ENCODE peak calls at places on chromosomes 4 and X, in ten cellular contexts. One of them, this sample, is unnamed.

GRCh38 chrX:386768-387575 is at the start of gene PPP2R3B:
- DNase-seq in left lung: peak
- DNase-seq in GF-D8: no peak
- DNase-seq in activated gamma-delta T cell treated with Interleukin-2 at 50 U/mL for 16 hours: peak
- DNase-seq in caudate nucleus: no peak
- DNase-seq in GM04504: peak
- DNase-seq in astrocyte of the spinal cord: peak
- DNase-seq in prostate gland: peak
- DNase-seq in amniotic stem cell: no peak
- DNase-seq in EL: peak
- DNase-seq in this sample: no peak

GRCh38 chr4:11412211-11412610 is 16.5 kb downstream of the HS3ST1 start:
- DNase-seq in GM04504: no peak
- DNase-seq in activated gamma-delta T cell treated with Interleukin-2 at 50 U/mL for 16 hours: no peak
- DNase-seq in EL: no peak
- DNase-seq in prostate gland: no peak
- DNase-seq in left lung: no peak
- DNase-seq in amniotic stem cell: no peak
- DNase-seq in astrocyte of the spinal cord: no peak
- DNase-seq in caudate nucleus: no peak
- DNase-seq in GF-D8: no peak
- DNase-seq in this sample: no peak

GRCh38 chr4:30722092-30722915 is 2.1 kb downstream of the PCDH7 start:
- DNase-seq in EL: no peak
- DNase-seq in GM04504: no peak
- DNase-seq in activated gamma-delta T cell treated with Interleukin-2 at 50 U/mL for 16 hours: no peak
- DNase-seq in caudate nucleus: peak
- DNase-seq in GF-D8: no peak
- DNase-seq in left lung: peak
- DNase-seq in astrocyte of the spinal cord: no peak
- DNase-seq in amniotic stem cell: no peak
- DNase-seq in prostate gland: no peak
- DNase-seq in this sample: no peak

GRCh38 chr4:39348371-39349265 is 17.5 kb downstream of the RFC1 start:
- DNase-seq in GF-D8: no peak
- DNase-seq in left lung: no peak
- DNase-seq in astrocyte of the spinal cord: peak
- DNase-seq in activated gamma-delta T cell treated with Interleukin-2 at 50 U/mL for 16 hours: no peak
- DNase-seq in amniotic stem cell: peak
- DNase-seq in caudate nucleus: no peak
- DNase-seq in GM04504: no peak
- DNase-seq in prostate gland: no peak
- DNase-seq in EL: peak
- DNase-seq in this sample: no peak

GRCh38 chr4:56240554-56241190 is 146.6 kb downstream of the AASDH start:
- DNase-seq in left lung: no peak
- DNase-seq in amniotic stem cell: no peak
- DNase-seq in caudate nucleus: no peak
- DNase-seq in GF-D8: no peak
- DNase-seq in activated gamma-delta T cell treated with Interleukin-2 at 50 U/mL for 16 hours: no peak
- DNase-seq in astrocyte of the spinal cord: peak
- DNase-seq in prostate gland: no peak
- DNase-seq in EL: no peak
- DNase-seq in GM04504: no peak
- DNase-seq in this sample: no peak

GRCh38 chr4:108774809-108775530 is 12.1 kb upstream of the ETNPPL start:
- DNase-seq in GF-D8: no peak
- DNase-seq in prostate gland: peak
- DNase-seq in EL: no peak
- DNase-seq in amniotic stem cell: no peak
- DNase-seq in astrocyte of the spinal cord: no peak
- DNase-seq in left lung: peak
- DNase-seq in activated gamma-delta T cell treated with Interleukin-2 at 50 U/mL for 16 hours: no peak
- DNase-seq in GM04504: no peak
- DNase-seq in caudate nucleus: peak
- DNase-seq in this sample: no peak

GRCh38 chr4:152079543-152080293 is 318.9 kb upstream of the GATB start:
- DNase-seq in EL: no peak
- DNase-seq in left lung: no peak
- DNase-seq in caudate nucleus: no peak
- DNase-seq in astrocyte of the spinal cord: no peak
- DNase-seq in GF-D8: no peak
- DNase-seq in prostate gland: no peak
- DNase-seq in activated gamma-delta T cell treated with Interleukin-2 at 50 U/mL for 16 hours: peak
- DNase-seq in GM04504: no peak
- DNase-seq in amniotic stem cell: no peak
- DNase-seq in this sample: no peak

GRCh38 chrX:118220509-118220908 is 103.9 kb upstream of the KLHL13 start:
- DNase-seq in caudate nucleus: no peak
- DNase-seq in activated gamma-delta T cell treated with Interleukin-2 at 50 U/mL for 16 hours: no peak
- DNase-seq in amniotic stem cell: no peak
- DNase-seq in EL: no peak
- DNase-seq in GM04504: no peak
- DNase-seq in left lung: no peak
- DNase-seq in prostate gland: no peak
- DNase-seq in astrocyte of the spinal cord: no peak
- DNase-seq in GF-D8: no peak
- DNase-seq in this sample: no peak

GRCh38 chr4:147326581-147326980 is 154.3 kb upstream of the EDNRA start:
- DNase-seq in GM04504: no peak
- DNase-seq in prostate gland: no peak
- DNase-seq in activated gamma-delta T cell treated with Interleukin-2 at 50 U/mL for 16 hours: no peak
- DNase-seq in astrocyte of the spinal cord: peak
- DNase-seq in EL: peak
- DNase-seq in caudate nucleus: no peak
- DNase-seq in GF-D8: no peak
- DNase-seq in amniotic stem cell: no peak
- DNase-seq in left lung: no peak
- DNase-seq in this sample: no peak

GRCh38 chrX:87517571-87518141 is at the start of gene KLHL4:
- DNase-seq in GM04504: no peak
- DNase-seq in activated gamma-delta T cell treated with Interleukin-2 at 50 U/mL for 16 hours: no peak
- DNase-seq in GF-D8: no peak
- DNase-seq in left lung: no peak
- DNase-seq in astrocyte of the spinal cord: peak
- DNase-seq in amniotic stem cell: no peak
- DNase-seq in caudate nucleus: peak
- DNase-seq in EL: no peak
- DNase-seq in prostate gland: no peak
- DNase-seq in this sample: no peak

GRCh38 chrX:41789374-41789773 is 65.4 kb downstream of the GPR82 start:
- DNase-seq in astrocyte of the spinal cord: no peak
- DNase-seq in GF-D8: no peak
- DNase-seq in activated gamma-delta T cell treated with Interleukin-2 at 50 U/mL for 16 hours: no peak
- DNase-seq in amniotic stem cell: no peak
- DNase-seq in EL: no peak
- DNase-seq in left lung: no peak
- DNase-seq in GM04504: no peak
- DNase-seq in caudate nucleus: no peak
- DNase-seq in prostate gland: no peak
- DNase-seq in this sample: no peak

GRCh38 chrX:2819345-2820130 is 9.2 kb upstream of the GYG2 start:
- DNase-seq in caudate nucleus: no peak
- DNase-seq in amniotic stem cell: no peak
- DNase-seq in left lung: no peak
- DNase-seq in prostate gland: no peak
- DNase-seq in activated gamma-delta T cell treated with Interleukin-2 at 50 U/mL for 16 hours: no peak
- DNase-seq in EL: no peak
- DNase-seq in GM04504: no peak
- DNase-seq in astrocyte of the spinal cord: peak
- DNase-seq in GF-D8: no peak
- DNase-seq in this sample: no peak

GRCh38 chr4:173264245-173264959 is 69.8 kb downstream of the HMGB2 start:
- DNase-seq in GM04504: no peak
- DNase-seq in GF-D8: peak
- DNase-seq in EL: peak
- DNase-seq in caudate nucleus: no peak
- DNase-seq in amniotic stem cell: no peak
- DNase-seq in prostate gland: no peak
- DNase-seq in activated gamma-delta T cell treated with Interleukin-2 at 50 U/mL for 16 hours: no peak
- DNase-seq in left lung: no peak
- DNase-seq in astrocyte of the spinal cord: peak
- DNase-seq in this sample: peak

GRCh38 chr4:95165926-95166524 is 382.7 kb downstream of the UNC5C start:
- DNase-seq in left lung: no peak
- DNase-seq in caudate nucleus: peak
- DNase-seq in activated gamma-delta T cell treated with Interleukin-2 at 50 U/mL for 16 hours: no peak
- DNase-seq in amniotic stem cell: peak
- DNase-seq in GF-D8: peak
- DNase-seq in GM04504: peak
- DNase-seq in EL: peak
- DNase-seq in prostate gland: peak
- DNase-seq in astrocyte of the spinal cord: peak
- DNase-seq in this sample: peak

GRCh38 chr4:67714248-67714583 is 13.3 kb upstream of the UBA6 start:
- DNase-seq in activated gamma-delta T cell treated with Interleukin-2 at 50 U/mL for 16 hours: no peak
- DNase-seq in GM04504: no peak
- DNase-seq in GF-D8: no peak
- DNase-seq in caudate nucleus: no peak
- DNase-seq in astrocyte of the spinal cord: no peak
- DNase-seq in EL: no peak
- DNase-seq in prostate gland: no peak
- DNase-seq in left lung: no peak
- DNase-seq in amniotic stem cell: no peak
- DNase-seq in this sample: no peak

GRCh38 chr4:5968246-5968645 is 50.0 kb downstream of the C4orf50 start:
- DNase-seq in GM04504: no peak
- DNase-seq in amniotic stem cell: no peak
- DNase-seq in GF-D8: no peak
- DNase-seq in activated gamma-delta T cell treated with Interleukin-2 at 50 U/mL for 16 hours: no peak
- DNase-seq in EL: no peak
- DNase-seq in left lung: no peak
- DNase-seq in caudate nucleus: no peak
- DNase-seq in astrocyte of the spinal cord: no peak
- DNase-seq in prostate gland: no peak
- DNase-seq in this sample: no peak

GRCh38 chr4:150593996-150594395 is 12.0 kb downstream of the MAB21L2 start:
- DNase-seq in amniotic stem cell: no peak
- DNase-seq in left lung: no peak
- DNase-seq in EL: no peak
- DNase-seq in astrocyte of the spinal cord: no peak
- DNase-seq in activated gamma-delta T cell treated with Interleukin-2 at 50 U/mL for 16 hours: no peak
- DNase-seq in GM04504: no peak
- DNase-seq in prostate gland: no peak
- DNase-seq in caudate nucleus: no peak
- DNase-seq in GF-D8: no peak
- DNase-seq in this sample: no peak

GRCh38 chr4:112747035-112747434 is 110.1 kb downstream of the LARP7 start:
- DNase-seq in activated gamma-delta T cell treated with Interleukin-2 at 50 U/mL for 16 hours: no peak
- DNase-seq in left lung: no peak
- DNase-seq in astrocyte of the spinal cord: no peak
- DNase-seq in amniotic stem cell: no peak
- DNase-seq in prostate gland: no peak
- DNase-seq in EL: peak
- DNase-seq in GF-D8: no peak
- DNase-seq in caudate nucleus: no peak
- DNase-seq in GM04504: no peak
- DNase-seq in this sample: no peak

GRCh38 chrX:11427082-11428033 is 134.1 kb downstream of the AMELX start:
- DNase-seq in left lung: peak
- DNase-seq in GM04504: no peak
- DNase-seq in EL: no peak
- DNase-seq in astrocyte of the spinal cord: no peak
- DNase-seq in activated gamma-delta T cell treated with Interleukin-2 at 50 U/mL for 16 hours: no peak
- DNase-seq in caudate nucleus: no peak
- DNase-seq in amniotic stem cell: no peak
- DNase-seq in prostate gland: peak
- DNase-seq in GF-D8: no peak
- DNase-seq in this sample: no peak

GRCh38 chr4:7154351-7154981 is 37.9 kb upstream of the SORCS2 start:
- DNase-seq in EL: no peak
- DNase-seq in activated gamma-delta T cell treated with Interleukin-2 at 50 U/mL for 16 hours: no peak
- DNase-seq in caudate nucleus: no peak
- DNase-seq in GF-D8: no peak
- DNase-seq in GM04504: no peak
- DNase-seq in astrocyte of the spinal cord: no peak
- DNase-seq in amniotic stem cell: no peak
- DNase-seq in prostate gland: no peak
- DNase-seq in left lung: no peak
- DNase-seq in this sample: no peak

GRCh38 chrX:49879656-49880277 is 483 bp downstream of the USP27X start:
- DNase-seq in left lung: no peak
- DNase-seq in astrocyte of the spinal cord: no peak
- DNase-seq in activated gamma-delta T cell treated with Interleukin-2 at 50 U/mL for 16 hours: no peak
- DNase-seq in GM04504: no peak
- DNase-seq in GF-D8: no peak
- DNase-seq in amniotic stem cell: no peak
- DNase-seq in prostate gland: no peak
- DNase-seq in EL: peak
- DNase-seq in caudate nucleus: no peak
- DNase-seq in this sample: no peak

GRCh38 chrX:118286066-118286758 is 59.7 kb upstream of the WDR44 start:
- DNase-seq in activated gamma-delta T cell treated with Interleukin-2 at 50 U/mL for 16 hours: no peak
- DNase-seq in prostate gland: no peak
- DNase-seq in GM04504: no peak
- DNase-seq in astrocyte of the spinal cord: no peak
- DNase-seq in GF-D8: no peak
- DNase-seq in caudate nucleus: no peak
- DNase-seq in amniotic stem cell: no peak
- DNase-seq in left lung: no peak
- DNase-seq in EL: no peak
- DNase-seq in this sample: no peak

GRCh38 chrX:153349952-153350351 is 16.0 kb downstream of the ZNF275 start:
- DNase-seq in astrocyte of the spinal cord: no peak
- DNase-seq in prostate gland: no peak
- DNase-seq in left lung: no peak
- DNase-seq in GM04504: no peak
- DNase-seq in amniotic stem cell: no peak
- DNase-seq in caudate nucleus: no peak
- DNase-seq in GF-D8: no peak
- DNase-seq in activated gamma-delta T cell treated with Interleukin-2 at 50 U/mL for 16 hours: no peak
- DNase-seq in EL: peak
- DNase-seq in this sample: no peak

GRCh38 chr4:56129431-56129861 is 180.7 kb downstream of the CEP135 start:
- DNase-seq in astrocyte of the spinal cord: no peak
- DNase-seq in GM04504: no peak
- DNase-seq in GF-D8: no peak
- DNase-seq in prostate gland: no peak
- DNase-seq in activated gamma-delta T cell treated with Interleukin-2 at 50 U/mL for 16 hours: no peak
- DNase-seq in EL: no peak
- DNase-seq in amniotic stem cell: no peak
- DNase-seq in left lung: no peak
- DNase-seq in caudate nucleus: no peak
- DNase-seq in this sample: peak

GRCh38 chrX:150581093-150581775 is 12.8 kb downstream of the MTM1 start:
- DNase-seq in left lung: no peak
- DNase-seq in caudate nucleus: no peak
- DNase-seq in astrocyte of the spinal cord: peak
- DNase-seq in prostate gland: no peak
- DNase-seq in GM04504: peak
- DNase-seq in EL: peak
- DNase-seq in amniotic stem cell: peak
- DNase-seq in GF-D8: no peak
- DNase-seq in activated gamma-delta T cell treated with Interleukin-2 at 50 U/mL for 16 hours: no peak
- DNase-seq in this sample: no peak

GRCh38 chr4:88008133-88008621 is 742 bp downstream of the PKD2 start:
- DNase-seq in caudate nucleus: no peak
- DNase-seq in GM04504: no peak
- DNase-seq in GF-D8: no peak
- DNase-seq in prostate gland: peak
- DNase-seq in activated gamma-delta T cell treated with Interleukin-2 at 50 U/mL for 16 hours: peak
- DNase-seq in astrocyte of the spinal cord: peak
- DNase-seq in left lung: peak
- DNase-seq in amniotic stem cell: no peak
- DNase-seq in EL: peak
- DNase-seq in this sample: no peak

GRCh38 chr4:13476915-13477314 is 7.2 kb downstream of the RAB28 start:
- DNase-seq in left lung: no peak
- DNase-seq in amniotic stem cell: peak
- DNase-seq in astrocyte of the spinal cord: peak
- DNase-seq in GF-D8: peak
- DNase-seq in GM04504: peak
- DNase-seq in caudate nucleus: no peak
- DNase-seq in activated gamma-delta T cell treated with Interleukin-2 at 50 U/mL for 16 hours: no peak
- DNase-seq in EL: peak
- DNase-seq in prostate gland: no peak
- DNase-seq in this sample: no peak

GRCh38 chr4:55038176-55038890 is 87.1 kb downstream of the KDR start:
- DNase-seq in EL: peak
- DNase-seq in left lung: no peak
- DNase-seq in amniotic stem cell: no peak
- DNase-seq in caudate nucleus: no peak
- DNase-seq in GM04504: peak
- DNase-seq in activated gamma-delta T cell treated with Interleukin-2 at 50 U/mL for 16 hours: no peak
- DNase-seq in GF-D8: no peak
- DNase-seq in astrocyte of the spinal cord: peak
- DNase-seq in prostate gland: peak
- DNase-seq in this sample: no peak

This sample was measured in GDM1.